ENCODE peak calls at places on chromosomes 11 and 22, in seven cellular contexts. One of them, this sample, is unnamed. For H3K4me1, the result is how much of the 10 kb centered on the place peaks cover.

GRCh38 chr11:62150887-62151736 is 27.3 kb downstream of the INCENP start:
- DNase-seq in breast epithelium: no peak
- DNase-seq in adrenal gland: peak
- DNase-seq in body of pancreas: no peak
- DNase-seq in sigmoid colon: no peak
- DNase-seq in tibial nerve: no peak
- DNase-seq in ovary: no peak
- DNase-seq in this sample: no peak

GRCh38 chr11:27307232-27307631 is 55.8 kb downstream of the CCDC34 start:
- DNase-seq in sigmoid colon: no peak
- DNase-seq in ovary: no peak
- DNase-seq in tibial nerve: no peak
- DNase-seq in body of pancreas: no peak
- DNase-seq in breast epithelium: no peak
- DNase-seq in adrenal gland: no peak
- DNase-seq in this sample: no peak

GRCh38 chr22:20636075-20636812 is 128.8 kb downstream of the MED15 start:
- DNase-seq in sigmoid colon: peak
- DNase-seq in ovary: no peak
- DNase-seq in body of pancreas: no peak
- DNase-seq in breast epithelium: peak
- DNase-seq in adrenal gland: no peak
- DNase-seq in tibial nerve: no peak
- DNase-seq in this sample: no peak

GRCh38 chr11:100151944-100152343 is 535.1 kb upstream of the ARHGAP42 start:
- DNase-seq in tibial nerve: no peak
- DNase-seq in adrenal gland: no peak
- DNase-seq in ovary: no peak
- DNase-seq in sigmoid colon: no peak
- DNase-seq in body of pancreas: peak
- DNase-seq in breast epithelium: no peak
- DNase-seq in this sample: no peak

GRCh38 chr11:61133956-61134662 is 27.1 kb downstream of the VPS37C start:
- DNase-seq in adrenal gland: no peak
- DNase-seq in tibial nerve: no peak
- DNase-seq in sigmoid colon: peak
- DNase-seq in ovary: no peak
- DNase-seq in breast epithelium: no peak
- DNase-seq in body of pancreas: no peak
- DNase-seq in this sample: no peak

GRCh38 chr11:32893947-32894827 is 1.6 kb downstream of the QSER1 start:
- DNase-seq in body of pancreas: peak
- DNase-seq in breast epithelium: no peak
- DNase-seq in tibial nerve: peak
- DNase-seq in sigmoid colon: no peak
- DNase-seq in ovary: no peak
- DNase-seq in adrenal gland: peak
- DNase-seq in this sample: peak

GRCh38 chr22:35258144-35258988 is 1.1 kb downstream of the HMGXB4 start:
- DNase-seq in adrenal gland: no peak
- DNase-seq in ovary: no peak
- DNase-seq in breast epithelium: no peak
- DNase-seq in tibial nerve: peak
- DNase-seq in sigmoid colon: no peak
- DNase-seq in body of pancreas: no peak
- DNase-seq in this sample: peak

GRCh38 chr11:111565111-111565720 is 24.7 kb downstream of the LAYN start:
- DNase-seq in adrenal gland: peak
- DNase-seq in body of pancreas: peak
- DNase-seq in ovary: peak
- DNase-seq in sigmoid colon: peak
- DNase-seq in tibial nerve: peak
- DNase-seq in breast epithelium: peak
- DNase-seq in this sample: peak

GRCh38 chr22:32764330-32765116 is 37.0 kb upstream of the TIMP3 start:
- DNase-seq in tibial nerve: peak
- DNase-seq in sigmoid colon: peak
- DNase-seq in ovary: no peak
- DNase-seq in adrenal gland: peak
- DNase-seq in breast epithelium: no peak
- DNase-seq in body of pancreas: peak
- DNase-seq in this sample: no peak

GRCh38 chr11:69008774-69009440 is 4.1 kb downstream of the MRGPRF start:
- DNase-seq in adrenal gland: peak
- DNase-seq in ovary: peak
- DNase-seq in body of pancreas: peak
- DNase-seq in sigmoid colon: peak
- DNase-seq in breast epithelium: no peak
- DNase-seq in tibial nerve: peak
- DNase-seq in this sample: no peak

GRCh38 chr11:121634889-121635288 is 182.1 kb upstream of the SORL1-AS1 start:
- DNase-seq in breast epithelium: no peak
- DNase-seq in adrenal gland: no peak
- DNase-seq in body of pancreas: no peak
- DNase-seq in ovary: no peak
- DNase-seq in tibial nerve: no peak
- DNase-seq in sigmoid colon: no peak
- DNase-seq in this sample: no peak

GRCh38 chr11:112694813-112695212 is 266.4 kb upstream of the NCAM1 start:
- DNase-seq in sigmoid colon: no peak
- DNase-seq in tibial nerve: no peak
- DNase-seq in ovary: no peak
- DNase-seq in body of pancreas: no peak
- DNase-seq in adrenal gland: no peak
- DNase-seq in breast epithelium: no peak
- DNase-seq in this sample: no peak

GRCh38 chr11:134669796-134670195 is 257.8 kb upstream of the B3GAT1 start:
- DNase-seq in tibial nerve: no peak
- DNase-seq in adrenal gland: no peak
- DNase-seq in ovary: no peak
- DNase-seq in sigmoid colon: peak
- DNase-seq in breast epithelium: no peak
- DNase-seq in body of pancreas: no peak
- DNase-seq in this sample: peak

GRCh38 chr11:35006389-35007128 is 90.1 kb downstream of the PDHX start:
- DNase-seq in tibial nerve: no peak
- DNase-seq in adrenal gland: no peak
- DNase-seq in body of pancreas: no peak
- DNase-seq in sigmoid colon: no peak
- DNase-seq in ovary: no peak
- DNase-seq in breast epithelium: no peak
- DNase-seq in this sample: no peak

GRCh38 chr11:59187587-59187986 is 15.7 kb downstream of the DTX4 start:
- DNase-seq in breast epithelium: no peak
- DNase-seq in tibial nerve: no peak
- DNase-seq in adrenal gland: peak
- DNase-seq in sigmoid colon: peak
- DNase-seq in ovary: no peak
- DNase-seq in body of pancreas: peak
- DNase-seq in this sample: no peak

GRCh38 chr11:69674267-69674885 is 777 bp downstream of the LTO1 start:
- DNase-seq in adrenal gland: no peak
- DNase-seq in ovary: peak
- DNase-seq in body of pancreas: no peak
- DNase-seq in breast epithelium: no peak
- DNase-seq in tibial nerve: no peak
- DNase-seq in sigmoid colon: peak
- DNase-seq in this sample: no peak

GRCh38 chr11:64230209-64230984 is at the start of gene DNAJC4:
- DNase-seq in breast epithelium: peak
- DNase-seq in adrenal gland: peak
- DNase-seq in tibial nerve: peak
- DNase-seq in body of pancreas: peak
- DNase-seq in ovary: peak
- DNase-seq in sigmoid colon: peak
- DNase-seq in this sample: peak

GRCh38 chr11:63882555-63883242 is 34.3 kb downstream of the RCOR2 start:
- DNase-seq in body of pancreas: no peak
- DNase-seq in adrenal gland: no peak
- DNase-seq in breast epithelium: no peak
- DNase-seq in sigmoid colon: no peak
- DNase-seq in ovary: no peak
- DNase-seq in tibial nerve: no peak
- DNase-seq in this sample: no peak

GRCh38 chr11:86942212-86942611 is 13.0 kb downstream of the FZD4 start:
- DNase-seq in sigmoid colon: no peak
- DNase-seq in tibial nerve: no peak
- DNase-seq in ovary: no peak
- DNase-seq in breast epithelium: no peak
- DNase-seq in body of pancreas: no peak
- DNase-seq in adrenal gland: no peak
- DNase-seq in this sample: no peak

GRCh38 chr11:86941077-86941870 is 13.9 kb downstream of the FZD4 start:
- DNase-seq in adrenal gland: no peak
- DNase-seq in tibial nerve: no peak
- DNase-seq in breast epithelium: no peak
- DNase-seq in ovary: no peak
- DNase-seq in sigmoid colon: no peak
- DNase-seq in body of pancreas: no peak
- DNase-seq in this sample: no peak

GRCh38 chr11:86940122-86940777 is 14.9 kb downstream of the FZD4 start:
- DNase-seq in body of pancreas: peak
- DNase-seq in ovary: peak
- DNase-seq in breast epithelium: no peak
- DNase-seq in adrenal gland: peak
- DNase-seq in tibial nerve: peak
- DNase-seq in sigmoid colon: peak
- DNase-seq in this sample: peak

GRCh38 chr11:86938900-86939880 is 16.0 kb downstream of the FZD4 start:
- DNase-seq in tibial nerve: peak
- DNase-seq in breast epithelium: no peak
- DNase-seq in sigmoid colon: no peak
- DNase-seq in body of pancreas: peak
- DNase-seq in adrenal gland: no peak
- DNase-seq in ovary: no peak
- DNase-seq in this sample: peak

GRCh38 chr11:86941871-86942208 is 13.4 kb downstream of the FZD4 start:
- DNase-seq in tibial nerve: no peak
- DNase-seq in sigmoid colon: no peak
- DNase-seq in adrenal gland: no peak
- DNase-seq in breast epithelium: no peak
- DNase-seq in ovary: no peak
- DNase-seq in body of pancreas: no peak
- DNase-seq in this sample: no peak
- H3K4me3 ChIP-seq in tibial nerve: no peak
- H3K4me3 ChIP-seq in sigmoid colon: no peak
- H3K4me3 ChIP-seq in adrenal gland: no peak
- H3K4me3 ChIP-seq in breast epithelium: no peak
- H3K4me3 ChIP-seq in ovary: no peak
- H3K4me3 ChIP-seq in body of pancreas: no peak
- H3K4me3 ChIP-seq in this sample: no peak

GRCh38 chr22:36343070-36343719 is 44.6 kb downstream of the MYH9 start:
- DNase-seq in adrenal gland: no peak
- DNase-seq in ovary: no peak
- DNase-seq in body of pancreas: no peak
- DNase-seq in tibial nerve: no peak
- DNase-seq in breast epithelium: no peak
- DNase-seq in sigmoid colon: no peak
- DNase-seq in this sample: no peak

GRCh38 chr22:36340621-36341020 is 47.1 kb downstream of the MYH9 start:
- DNase-seq in adrenal gland: no peak
- DNase-seq in breast epithelium: no peak
- DNase-seq in tibial nerve: no peak
- DNase-seq in ovary: no peak
- DNase-seq in body of pancreas: no peak
- DNase-seq in sigmoid colon: no peak
- DNase-seq in this sample: no peak

GRCh38 chr22:36341640-36342041 is 46.1 kb downstream of the MYH9 start:
- DNase-seq in tibial nerve: no peak
- DNase-seq in ovary: no peak
- DNase-seq in sigmoid colon: no peak
- DNase-seq in breast epithelium: no peak
- DNase-seq in adrenal gland: no peak
- DNase-seq in body of pancreas: no peak
- DNase-seq in this sample: no peak

GRCh38 chr22:36344106-36344827 is 43.5 kb downstream of the MYH9 start:
- DNase-seq in sigmoid colon: no peak
- DNase-seq in breast epithelium: no peak
- DNase-seq in ovary: no peak
- DNase-seq in adrenal gland: no peak
- DNase-seq in body of pancreas: no peak
- DNase-seq in tibial nerve: no peak
- DNase-seq in this sample: no peak

GRCh38 chr22:36343720-36344105 is 44.1 kb downstream of the MYH9 start:
- DNase-seq in adrenal gland: no peak
- DNase-seq in body of pancreas: peak
- DNase-seq in ovary: no peak
- DNase-seq in breast epithelium: no peak
- DNase-seq in sigmoid colon: no peak
- DNase-seq in tibial nerve: no peak
- DNase-seq in this sample: peak
- TF ChIP-seq POLR2A in adrenal gland: no peak
- TF ChIP-seq POLR2A in body of pancreas: no peak
- TF ChIP-seq POLR2A in ovary: no peak
- TF ChIP-seq POLR2A in breast epithelium: no peak
- TF ChIP-seq POLR2A in sigmoid colon: no peak
- TF ChIP-seq POLR2A in tibial nerve: no peak
- TF ChIP-seq POLR2A in this sample: no peak

GRCh38 chr11:3161309-3161708 is 3.8 kb downstream of the OSBPL5 start:
- DNase-seq in tibial nerve: no peak
- DNase-seq in adrenal gland: no peak
- DNase-seq in breast epithelium: no peak
- DNase-seq in sigmoid colon: peak
- DNase-seq in body of pancreas: peak
- DNase-seq in ovary: peak
- DNase-seq in this sample: no peak
- H3K4me1 ChIP-seq in tibial nerve: half or more
- H3K4me1 ChIP-seq in adrenal gland: under half
- H3K4me1 ChIP-seq in breast epithelium: under half
- H3K4me1 ChIP-seq in sigmoid colon: half or more
- H3K4me1 ChIP-seq in body of pancreas: half or more
- H3K4me1 ChIP-seq in ovary: under half
- H3K4me1 ChIP-seq in this sample: under half

DNA sequence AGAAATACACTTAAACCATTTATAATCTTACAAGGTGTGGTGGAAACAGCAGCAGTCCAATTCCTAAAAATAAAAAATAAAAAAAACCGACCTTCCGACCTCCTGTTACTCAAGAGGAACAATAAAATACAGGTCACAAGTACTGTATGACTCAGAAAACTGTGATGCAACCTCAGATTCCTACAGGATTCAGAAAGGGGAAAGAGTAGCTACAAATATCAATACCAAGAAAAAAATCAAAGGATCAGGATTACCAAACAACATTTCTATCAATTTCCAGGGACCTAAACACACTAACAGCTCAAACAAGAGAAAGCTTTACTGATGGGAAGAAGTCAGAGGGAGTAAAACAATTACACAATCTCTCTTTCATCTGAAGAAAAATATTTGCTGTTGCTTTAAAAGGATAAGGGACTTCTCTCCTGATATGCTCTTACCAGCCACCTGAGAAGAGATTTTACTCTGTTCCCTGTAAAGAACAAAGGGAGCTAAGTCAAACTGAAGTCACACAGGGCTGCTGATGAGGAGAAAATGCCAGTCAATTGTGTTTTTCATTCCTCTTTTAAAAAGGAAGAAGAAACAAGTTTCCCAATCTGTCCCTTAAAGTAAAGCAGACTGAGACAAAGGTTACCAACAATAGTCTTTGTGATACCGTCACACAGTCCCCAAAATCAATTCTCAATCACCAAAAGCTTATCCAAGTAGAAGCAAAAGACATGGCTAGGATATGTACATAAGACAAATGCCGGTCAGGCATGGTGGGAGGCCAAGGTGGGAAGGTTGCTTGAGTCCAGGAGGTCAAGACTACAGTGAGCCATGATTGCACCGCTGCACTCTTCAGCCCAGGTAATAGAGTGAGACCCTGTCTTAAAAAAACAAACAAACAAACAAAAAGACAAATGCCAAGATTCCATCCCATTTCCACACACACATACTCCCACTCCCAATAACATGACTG is 39.3 kb downstream of the AMBRA1 start:
- DNase-seq in sigmoid colon: no peak
- DNase-seq in ovary: no peak
- DNase-seq in body of pancreas: no peak
- DNase-seq in adrenal gland: no peak
- DNase-seq in breast epithelium: no peak
- DNase-seq in tibial nerve: peak
- DNase-seq in this sample: peak
- H3K4me3 ChIP-seq in sigmoid colon: no peak
- H3K4me3 ChIP-seq in ovary: no peak
- H3K4me3 ChIP-seq in body of pancreas: no peak
- H3K4me3 ChIP-seq in adrenal gland: no peak
- H3K4me3 ChIP-seq in breast epithelium: no peak
- H3K4me3 ChIP-seq in tibial nerve: no peak
- H3K4me3 ChIP-seq in this sample: no peak

This sample was measured in prostate gland.